ENCODE peak calls at places on chromosomes 6 and 20, in seven cellular contexts. G is GM12878, U is HL-60, E is A549, Z is HCT116, R is GM23338, P is HepG2. D is an unnamed sample.

GRCh38 chr20:58297394-58297793 is 12.1 kb upstream of the RAB22A start:
- DNase-seq in G (no peak), U (no peak), E (no peak), Z (no peak), R (no peak), P (no peak), D (no peak)

GRCh38 chr20:60851826-60852704 is 400.0 kb upstream of the CDH4 start:
- DNase-seq in G (no peak), U (no peak), E (peak), Z (no peak), R (peak), P (peak), D (no peak)

GRCh38 chr20:5402903-5403531 is 86.3 kb upstream of the PROKR2 start:
- DNase-seq in G (no peak), U (peak), E (peak), Z (no peak), R (peak), P (peak), D (peak)

GRCh38 chr6:70445001-70445400 is 31.7 kb downstream of the FAM135A start:
- DNase-seq in G (no peak), U (no peak), E (no peak), Z (no peak), R (no peak), P (no peak), D (no peak)

GRCh38 chr6:163390770-163391169 is 23.7 kb upstream of the QKI start:
- DNase-seq in G (no peak), U (peak), E (no peak), Z (no peak), R (no peak), P (no peak), D (no peak)

GRCh38 chr6:44058617-44059358 is 68.5 kb downstream of the MRPL14 start:
- DNase-seq in G (no peak), U (peak), E (peak), Z (peak), R (no peak), P (peak), D (peak)

GRCh38 chr20:62922451-62922921 is 3.8 kb downstream of the DIDO1 start:
- DNase-seq in G (no peak), U (no peak), E (no peak), Z (no peak), R (no peak), P (no peak), D (no peak)

GRCh38 chr6:35496036-35496850 is 636 bp downstream of the TEAD3 start:
- DNase-seq in G (no peak), U (no peak), E (no peak), Z (no peak), R (peak), P (peak), D (no peak)

GRCh38 chr6:158500016-158500735 is 59.7 kb upstream of the TMEM181 start:
- DNase-seq in G (no peak), U (no peak), E (no peak), Z (no peak), R (no peak), P (no peak), D (no peak)

GRCh38 chr6:25342784-25343183 is 63.6 kb downstream of the CARMIL1 start:
- DNase-seq in G (no peak), U (no peak), E (peak), Z (no peak), R (no peak), P (no peak), D (no peak)

GRCh38 chr6:26307830-26308229 is 57.2 kb upstream of the BTN3A2 start:
- DNase-seq in G (no peak), U (no peak), E (no peak), Z (no peak), R (no peak), P (no peak), D (no peak)

GRCh38 chr6:28766426-28766825 is 157.4 kb downstream of the TRIM27 start:
- DNase-seq in G (no peak), U (no peak), E (no peak), Z (no peak), R (peak), P (no peak), D (no peak)

GRCh38 chr20:51014797-51015722 is 7.8 kb downstream of the KCNG1 start:
- DNase-seq in G (no peak), U (peak), E (peak), Z (no peak), R (peak), P (peak), D (no peak)

GRCh38 chr6:163994566-163994965 is 580.0 kb downstream of the QKI start:
- DNase-seq in G (no peak), U (no peak), E (no peak), Z (no peak), R (no peak), P (no peak), D (no peak)

GRCh38 chr6:3045369-3045768 is 22.9 kb upstream of the RIPK1 start:
- DNase-seq in G (no peak), U (no peak), E (no peak), Z (no peak), R (no peak), P (no peak), D (no peak)

GRCh38 chr6:72674842-72675241 is 53.0 kb downstream of the KCNQ5 start:
- DNase-seq in G (no peak), U (no peak), E (no peak), Z (no peak), R (no peak), P (no peak), D (no peak)

GRCh38 chr6:11996751-11997150 is 15.4 kb upstream of the HIVEP1 start:
- DNase-seq in G (no peak), U (no peak), E (no peak), Z (no peak), R (no peak), P (no peak), D (no peak)

GRCh38 chr20:20732641-20733040 is 20.2 kb upstream of the RALGAPA2 start:
- DNase-seq in G (no peak), U (no peak), E (no peak), Z (no peak), R (no peak), P (no peak), D (no peak)

GRCh38 chr20:34075647-34076046 is 36.4 kb downstream of the EIF2S2 start:
- DNase-seq in G (no peak), U (no peak), E (no peak), Z (no peak), R (peak), P (no peak), D (no peak)
- TF ChIP-seq CTCF in G (no peak), U (no peak), E (no peak), Z (peak), R (peak), P (no peak), D (no peak)

DNA sequence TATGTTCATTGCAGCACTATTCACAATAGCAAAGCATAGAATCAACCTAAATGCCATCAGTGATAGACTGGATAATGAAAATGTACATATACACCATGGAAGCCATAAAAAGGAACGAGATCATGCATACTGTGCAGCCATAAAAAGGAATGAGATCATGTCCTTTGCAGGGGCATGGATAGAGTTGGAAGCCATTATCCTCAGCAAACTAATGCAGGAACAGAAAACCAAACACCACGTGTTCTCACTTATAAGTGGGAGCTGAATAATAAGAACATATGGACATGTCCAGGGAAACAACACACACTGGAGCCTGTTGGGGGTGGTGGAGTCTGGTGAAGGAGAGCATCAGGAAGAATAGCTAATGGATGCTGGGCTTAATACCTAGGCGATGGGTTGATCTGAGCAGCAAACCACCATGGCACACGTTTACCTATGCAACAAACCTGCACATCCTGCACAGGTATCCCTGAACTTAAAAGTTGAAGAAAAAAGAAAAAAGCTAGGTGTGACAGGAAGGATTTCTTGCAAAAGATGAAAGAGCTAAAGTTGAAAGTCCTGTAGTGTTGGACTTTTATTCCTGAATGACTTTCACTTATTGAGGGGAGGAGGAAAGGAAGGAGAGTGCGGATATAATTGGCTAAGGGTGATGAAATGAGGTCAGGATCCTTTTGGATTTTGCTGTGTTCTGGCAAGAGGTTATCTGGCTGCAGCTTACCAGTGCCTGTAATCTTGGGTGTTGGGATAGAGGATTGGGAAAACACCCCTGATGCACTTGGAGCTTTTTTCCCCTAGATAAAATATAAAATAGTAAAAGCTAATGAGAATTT is 8.5 kb downstream of the TRMT11 start:
- DNase-seq in G (no peak), U (no peak), E (no peak), Z (no peak), R (no peak), P (no peak), D (no peak)
- TF ChIP-seq REST in G (no peak), U (no peak), E (no peak), Z (no peak), R (no peak), P (no peak), D (no peak)

GRCh38 chr20:22924036-22924737 is 110.9 kb upstream of the SSTR4 start:
- DNase-seq in G (no peak), U (no peak), E (no peak), Z (no peak), R (no peak), P (no peak), D (no peak)

GRCh38 chr20:22921595-22922421 is 113.3 kb upstream of the SSTR4 start:
- DNase-seq in G (no peak), U (peak), E (peak), Z (no peak), R (no peak), P (no peak), D (no peak)

GRCh38 chr20:22924949-22925612 is 110.0 kb upstream of the SSTR4 start:
- DNase-seq in G (no peak), U (no peak), E (no peak), Z (no peak), R (no peak), P (no peak), D (no peak)

GRCh38 chr20:22920898-22921297 is 114.2 kb upstream of the SSTR4 start:
- DNase-seq in G (no peak), U (no peak), E (no peak), Z (no peak), R (no peak), P (no peak), D (no peak)

DNA sequence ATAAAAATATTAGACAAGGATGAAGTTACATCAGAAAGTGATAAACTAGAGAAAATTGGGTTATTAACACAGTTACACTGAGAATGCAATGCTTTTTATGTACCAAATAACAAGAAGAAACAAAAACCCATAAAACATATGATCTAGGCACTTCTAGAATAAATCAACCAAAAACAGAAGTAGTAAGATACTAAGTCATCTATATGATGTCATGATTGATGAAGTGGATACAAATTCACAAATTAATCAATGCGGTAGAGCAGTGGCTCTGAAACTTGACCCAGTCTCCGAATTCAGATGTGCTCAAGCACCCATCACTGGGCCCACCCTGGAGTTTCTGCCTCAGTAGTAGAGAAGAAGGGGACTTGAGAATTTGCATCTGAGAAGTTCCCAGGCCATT is 112.1 kb upstream of the SSTR4 start:
- DNase-seq in G (no peak), U (no peak), E (no peak), Z (no peak), R (no peak), P (no peak), D (no peak)
- TF ChIP-seq CTCF in G (no peak), U (no peak), E (no peak), Z (no peak), R (no peak), P (no peak), D (no peak)

GRCh38 chr6:150289454-150290071 is 79.2 kb upstream of the IYD start:
- DNase-seq in G (no peak), U (no peak), E (no peak), Z (no peak), R (no peak), P (no peak), D (no peak)
- TF ChIP-seq REST in G (no peak), U (no peak), E (no peak), Z (no peak), R (no peak), P (no peak), D (no peak)

GRCh38 chr20:16437387-16437990 is 135.8 kb downstream of the KIF16B start:
- DNase-seq in G (no peak), U (no peak), E (no peak), Z (no peak), R (no peak), P (no peak), D (no peak)

GRCh38 chr20:16438100-16438499 is 135.1 kb downstream of the KIF16B start:
- DNase-seq in G (no peak), U (no peak), E (no peak), Z (no peak), R (no peak), P (no peak), D (no peak)

GRCh38 chr20:16434087-16434664 is 139.1 kb downstream of the KIF16B start:
- DNase-seq in G (peak), U (peak), E (peak), Z (peak), R (peak), P (peak), D (peak)
- TF ChIP-seq CTCF in G (peak), U (peak), E (peak), Z (peak), R (peak), P (peak), D (peak)

GRCh38 chr20:11902264-11902663 is 15.4 kb upstream of the BTBD3 start:
- DNase-seq in G (no peak), U (no peak), E (peak), Z (no peak), R (no peak), P (no peak), D (no peak)
- TF ChIP-seq REST in G (no peak), U (no peak), E (no peak), Z (no peak), R (no peak), P (no peak), D (no peak)

GRCh38 chr6:38739532-38739931 is 24.4 kb downstream of the DNAH8 start:
- DNase-seq in G (no peak), U (no peak), E (no peak), Z (no peak), R (peak), P (no peak), D (no peak)
- TF ChIP-seq CTCF in G (no peak), U (no peak), E (peak), Z (peak), R (no peak), P (no peak), D (peak)

DNA sequence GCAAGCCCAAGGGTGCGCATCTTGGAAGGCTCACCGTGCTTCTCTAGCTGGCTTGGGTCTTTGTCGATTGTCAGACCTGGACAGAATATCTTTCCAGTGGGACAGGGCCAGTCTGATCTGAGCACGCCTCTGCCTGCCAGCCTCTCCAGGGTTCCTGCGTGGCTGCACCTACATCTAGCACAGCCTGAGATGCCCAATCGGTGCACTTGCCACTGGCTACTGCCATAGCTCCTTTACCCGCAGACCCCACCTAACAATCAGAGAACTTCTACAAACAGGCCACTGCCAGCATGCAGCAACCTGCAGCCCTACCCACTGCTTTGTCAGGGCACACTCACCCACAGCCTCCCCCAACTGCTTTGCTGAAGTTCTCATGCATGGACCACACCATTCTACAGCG is 56.7 kb upstream of the PHACTR3 start:
- DNase-seq in G (no peak), U (no peak), E (no peak), Z (no peak), R (no peak), P (no peak), D (no peak)
- TF ChIP-seq REST in G (no peak), U (no peak), E (no peak), Z (no peak), R (no peak), P (no peak), D (no peak)

GRCh38 chr6:107179004-107179403 is 63.7 kb upstream of the BEND3 start:
- DNase-seq in G (no peak), U (peak), E (peak), Z (peak), R (peak), P (no peak), D (no peak)
- TF ChIP-seq CTCF in G (peak), U (no peak), E (peak), Z (peak), R (peak), P (peak), D (peak)

D was measured in Panc1.